ENCODE peak calls at places on chromosomes 16 and 17, in seven cellular contexts. One of them, this sample, is unnamed. For H3K4me1, the result is how much of the 10 kb centered on the place peaks cover.

GRCh38 chr17:50532452-50533024 is at the start of gene EPN3:
- DNase-seq in breast epithelium: peak
- DNase-seq in IMR-90: no peak
- DNase-seq in A549: no peak
- DNase-seq in thyroid gland: peak
- DNase-seq in body of pancreas: peak
- DNase-seq in ovary: peak
- DNase-seq in this sample: peak

GRCh38 chr16:29148867-29149272 is 164.0 kb downstream of the LAT start:
- DNase-seq in breast epithelium: no peak
- DNase-seq in IMR-90: no peak
- DNase-seq in A549: no peak
- DNase-seq in thyroid gland: no peak
- DNase-seq in body of pancreas: no peak
- DNase-seq in ovary: peak
- DNase-seq in this sample: no peak

GRCh38 chr17:1601571-1601970 is 27.1 kb downstream of the SLC43A2 start:
- DNase-seq in breast epithelium: no peak
- DNase-seq in IMR-90: no peak
- DNase-seq in A549: no peak
- DNase-seq in thyroid gland: no peak
- DNase-seq in body of pancreas: no peak
- DNase-seq in ovary: no peak
- DNase-seq in this sample: no peak

GRCh38 chr16:84844561-84845495 is 25.0 kb downstream of the CRISPLD2 start:
- DNase-seq in breast epithelium: no peak
- DNase-seq in IMR-90: no peak
- DNase-seq in A549: no peak
- DNase-seq in thyroid gland: no peak
- DNase-seq in body of pancreas: no peak
- DNase-seq in ovary: no peak
- DNase-seq in this sample: no peak

GRCh38 chr17:51050291-51051033 is 70.2 kb downstream of the SPAG9 start:
- DNase-seq in breast epithelium: no peak
- DNase-seq in IMR-90: no peak
- DNase-seq in A549: no peak
- DNase-seq in thyroid gland: no peak
- DNase-seq in body of pancreas: no peak
- DNase-seq in ovary: no peak
- DNase-seq in this sample: no peak

GRCh38 chr16:71479420-71479819 is 9.7 kb downstream of the ZNF19 start:
- DNase-seq in breast epithelium: no peak
- DNase-seq in IMR-90: peak
- DNase-seq in A549: no peak
- DNase-seq in thyroid gland: no peak
- DNase-seq in body of pancreas: no peak
- DNase-seq in ovary: no peak
- DNase-seq in this sample: no peak

GRCh38 chr16:66899310-66899944 is 19.1 kb downstream of the PDP2 start:
- DNase-seq in breast epithelium: no peak
- DNase-seq in IMR-90: peak
- DNase-seq in A549: no peak
- DNase-seq in thyroid gland: peak
- DNase-seq in body of pancreas: no peak
- DNase-seq in ovary: peak
- DNase-seq in this sample: no peak

GRCh38 chr16:85625053-85625452 is 11.9 kb downstream of the GSE1 start:
- DNase-seq in breast epithelium: no peak
- DNase-seq in IMR-90: no peak
- DNase-seq in A549: no peak
- DNase-seq in thyroid gland: no peak
- DNase-seq in body of pancreas: no peak
- DNase-seq in ovary: no peak
- DNase-seq in this sample: no peak

GRCh38 chr16:87498324-87499188 is 5.7 kb upstream of the ZCCHC14 start:
- DNase-seq in breast epithelium: no peak
- DNase-seq in IMR-90: no peak
- DNase-seq in A549: no peak
- DNase-seq in thyroid gland: no peak
- DNase-seq in body of pancreas: no peak
- DNase-seq in ovary: no peak
- DNase-seq in this sample: no peak

DNA sequence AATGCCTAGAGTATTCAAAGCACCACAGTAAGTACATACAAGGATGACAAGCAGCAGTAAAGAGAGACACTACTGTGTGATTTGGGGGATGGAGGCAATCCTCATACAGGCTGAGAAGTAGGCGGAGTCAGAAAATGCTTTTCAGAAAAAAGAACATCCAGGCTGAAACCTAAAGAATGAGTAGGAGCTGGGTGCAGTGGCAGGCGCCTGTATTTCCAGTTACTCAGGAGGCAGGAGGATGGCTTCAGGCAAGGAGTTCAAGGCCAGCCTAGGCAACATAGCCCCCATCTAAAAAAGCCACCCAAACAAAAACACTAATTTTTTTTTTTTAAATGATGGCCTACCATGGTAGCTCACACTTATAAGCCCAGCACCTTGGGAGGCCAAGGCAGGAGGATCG is 10.3 kb downstream of the KANSL1 start:
- DNase-seq in breast epithelium: no peak
- DNase-seq in IMR-90: no peak
- DNase-seq in A549: no peak
- DNase-seq in thyroid gland: no peak
- DNase-seq in body of pancreas: no peak
- DNase-seq in ovary: no peak
- DNase-seq in this sample: no peak
- H3K4me1 ChIP-seq in breast epithelium: under half
- H3K4me1 ChIP-seq in IMR-90: under half
- H3K4me1 ChIP-seq in A549: half or more
- H3K4me1 ChIP-seq in thyroid gland: half or more
- H3K4me1 ChIP-seq in body of pancreas: half or more
- H3K4me1 ChIP-seq in ovary: under half
- H3K4me1 ChIP-seq in this sample: under half

GRCh38 chr17:73248532-73248931 is 13.1 kb downstream of the CPSF4L start:
- DNase-seq in breast epithelium: no peak
- DNase-seq in IMR-90: no peak
- DNase-seq in A549: no peak
- DNase-seq in thyroid gland: peak
- DNase-seq in body of pancreas: no peak
- DNase-seq in ovary: no peak
- DNase-seq in this sample: no peak

GRCh38 chr17:73251871-73252270 is 9.8 kb downstream of the CPSF4L start:
- DNase-seq in breast epithelium: no peak
- DNase-seq in IMR-90: no peak
- DNase-seq in A549: no peak
- DNase-seq in thyroid gland: no peak
- DNase-seq in body of pancreas: no peak
- DNase-seq in ovary: no peak
- DNase-seq in this sample: no peak

GRCh38 chr17:73249700-73250099 is 12.0 kb downstream of the CPSF4L start:
- DNase-seq in breast epithelium: no peak
- DNase-seq in IMR-90: no peak
- DNase-seq in A549: no peak
- DNase-seq in thyroid gland: no peak
- DNase-seq in body of pancreas: no peak
- DNase-seq in ovary: no peak
- DNase-seq in this sample: no peak

GRCh38 chr17:73247728-73248127 is 14.0 kb downstream of the CPSF4L start:
- DNase-seq in breast epithelium: no peak
- DNase-seq in IMR-90: peak
- DNase-seq in A549: no peak
- DNase-seq in thyroid gland: no peak
- DNase-seq in body of pancreas: no peak
- DNase-seq in ovary: no peak
- DNase-seq in this sample: no peak

DNA sequence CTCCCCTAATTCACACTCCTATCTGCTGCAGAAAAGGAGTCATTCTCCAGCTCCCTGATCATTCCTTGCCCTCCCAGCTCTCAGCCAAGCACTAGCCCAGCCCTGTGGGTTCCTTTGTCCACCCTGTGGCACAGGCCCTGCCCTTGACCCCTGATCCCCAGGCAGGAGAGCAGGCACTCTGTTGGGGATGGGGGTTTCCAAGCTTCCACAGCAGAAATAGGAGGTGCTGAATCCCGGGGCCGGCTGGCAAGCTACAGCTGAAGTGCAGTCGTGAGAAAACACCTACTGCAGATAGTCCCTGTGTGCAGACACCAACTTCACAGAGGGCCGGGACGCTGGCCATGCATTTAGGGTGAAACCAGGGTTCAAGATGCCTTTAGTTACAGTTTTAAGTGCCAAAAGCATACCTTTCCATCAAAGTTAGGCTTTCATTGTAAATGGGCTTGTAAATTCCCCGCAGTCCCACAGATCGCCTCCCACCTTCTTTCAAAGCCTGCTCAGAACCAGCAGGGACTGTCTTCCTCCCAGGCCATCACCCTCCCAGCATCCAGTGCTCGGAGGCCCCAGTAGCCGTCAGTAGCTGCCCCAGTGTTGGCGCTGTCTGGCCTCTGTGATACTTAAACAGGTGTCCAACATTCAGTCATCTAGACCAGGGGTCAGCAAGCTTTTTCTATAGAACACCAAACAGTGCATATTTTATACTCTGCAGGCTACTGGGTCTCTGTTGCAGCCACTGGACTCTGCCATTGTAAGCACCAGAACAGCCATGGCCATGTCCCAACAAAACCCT is 10.6 kb downstream of the CPSF4L start:
- DNase-seq in breast epithelium: no peak
- DNase-seq in IMR-90: no peak
- DNase-seq in A549: no peak
- DNase-seq in thyroid gland: no peak
- DNase-seq in body of pancreas: no peak
- DNase-seq in ovary: no peak
- DNase-seq in this sample: no peak
- TF ChIP-seq POLR2A in breast epithelium: no peak
- TF ChIP-seq POLR2A in IMR-90: no peak
- TF ChIP-seq POLR2A in A549: no peak
- TF ChIP-seq POLR2A in thyroid gland: no peak
- TF ChIP-seq POLR2A in body of pancreas: no peak
- TF ChIP-seq POLR2A in ovary: no peak
- TF ChIP-seq POLR2A in this sample: no peak

DNA sequence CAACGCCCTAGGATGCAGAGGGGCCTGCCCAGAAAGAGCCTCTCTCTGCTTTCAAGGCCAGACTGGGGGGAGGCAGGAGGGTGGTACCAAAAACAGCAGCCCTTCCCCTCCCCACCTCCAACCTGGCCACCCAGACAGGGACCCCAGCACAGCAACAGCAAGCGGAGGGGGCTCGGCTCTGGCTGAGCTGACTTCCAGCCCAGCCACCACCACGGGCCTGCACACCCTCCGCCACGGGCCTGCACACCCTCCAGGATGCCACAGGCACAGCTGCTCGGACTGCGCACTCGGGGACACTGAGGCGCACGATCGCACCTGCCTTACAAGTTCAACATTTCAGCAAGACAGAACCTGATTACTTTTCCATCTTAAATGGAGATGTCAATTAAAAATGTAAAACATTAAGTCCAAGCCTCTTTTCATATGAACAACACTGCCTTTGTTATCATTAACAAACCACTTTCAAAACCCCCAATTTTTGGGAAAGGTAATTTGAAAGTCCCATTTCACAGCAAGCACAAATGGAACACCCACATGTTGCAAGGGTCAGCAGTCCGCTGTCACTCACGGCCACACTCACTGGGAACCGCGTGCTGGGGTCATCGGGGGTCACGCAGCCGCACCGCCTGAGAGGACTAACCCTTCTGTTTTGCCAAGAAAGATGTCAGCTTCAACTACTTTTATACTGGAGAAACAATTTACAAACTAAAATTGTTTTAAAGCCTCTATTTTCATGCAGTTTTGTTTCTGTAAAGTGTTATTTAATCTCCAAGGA is 76.4 kb downstream of the ANKRD11 start:
- DNase-seq in breast epithelium: no peak
- DNase-seq in IMR-90: no peak
- DNase-seq in A549: no peak
- DNase-seq in thyroid gland: no peak
- DNase-seq in body of pancreas: no peak
- DNase-seq in ovary: no peak
- DNase-seq in this sample: no peak
- H3K4me1 ChIP-seq in breast epithelium: under half
- H3K4me1 ChIP-seq in IMR-90: under half
- H3K4me1 ChIP-seq in A549: half or more
- H3K4me1 ChIP-seq in thyroid gland: half or more
- H3K4me1 ChIP-seq in body of pancreas: half or more
- H3K4me1 ChIP-seq in ovary: under half
- H3K4me1 ChIP-seq in this sample: half or more

GRCh38 chr17:21376835-21377690 is 906 bp downstream of the KCNJ12 start:
- DNase-seq in breast epithelium: no peak
- DNase-seq in IMR-90: peak
- DNase-seq in A549: peak
- DNase-seq in thyroid gland: peak
- DNase-seq in body of pancreas: no peak
- DNase-seq in ovary: no peak
- DNase-seq in this sample: no peak

GRCh38 chr17:21376585-21376834 is 353 bp downstream of the KCNJ12 start:
- DNase-seq in breast epithelium: no peak
- DNase-seq in IMR-90: no peak
- DNase-seq in A549: no peak
- DNase-seq in thyroid gland: no peak
- DNase-seq in body of pancreas: no peak
- DNase-seq in ovary: no peak
- DNase-seq in this sample: no peak

GRCh38 chr17:21374455-21375161 is 1.5 kb upstream of the KCNJ12 start:
- DNase-seq in breast epithelium: no peak
- DNase-seq in IMR-90: no peak
- DNase-seq in A549: no peak
- DNase-seq in thyroid gland: no peak
- DNase-seq in body of pancreas: no peak
- DNase-seq in ovary: no peak
- DNase-seq in this sample: no peak

GRCh38 chr17:21375162-21375560 is 996 bp upstream of the KCNJ12 start:
- DNase-seq in breast epithelium: no peak
- DNase-seq in IMR-90: no peak
- DNase-seq in A549: no peak
- DNase-seq in thyroid gland: no peak
- DNase-seq in body of pancreas: no peak
- DNase-seq in ovary: no peak
- DNase-seq in this sample: no peak

DNA sequence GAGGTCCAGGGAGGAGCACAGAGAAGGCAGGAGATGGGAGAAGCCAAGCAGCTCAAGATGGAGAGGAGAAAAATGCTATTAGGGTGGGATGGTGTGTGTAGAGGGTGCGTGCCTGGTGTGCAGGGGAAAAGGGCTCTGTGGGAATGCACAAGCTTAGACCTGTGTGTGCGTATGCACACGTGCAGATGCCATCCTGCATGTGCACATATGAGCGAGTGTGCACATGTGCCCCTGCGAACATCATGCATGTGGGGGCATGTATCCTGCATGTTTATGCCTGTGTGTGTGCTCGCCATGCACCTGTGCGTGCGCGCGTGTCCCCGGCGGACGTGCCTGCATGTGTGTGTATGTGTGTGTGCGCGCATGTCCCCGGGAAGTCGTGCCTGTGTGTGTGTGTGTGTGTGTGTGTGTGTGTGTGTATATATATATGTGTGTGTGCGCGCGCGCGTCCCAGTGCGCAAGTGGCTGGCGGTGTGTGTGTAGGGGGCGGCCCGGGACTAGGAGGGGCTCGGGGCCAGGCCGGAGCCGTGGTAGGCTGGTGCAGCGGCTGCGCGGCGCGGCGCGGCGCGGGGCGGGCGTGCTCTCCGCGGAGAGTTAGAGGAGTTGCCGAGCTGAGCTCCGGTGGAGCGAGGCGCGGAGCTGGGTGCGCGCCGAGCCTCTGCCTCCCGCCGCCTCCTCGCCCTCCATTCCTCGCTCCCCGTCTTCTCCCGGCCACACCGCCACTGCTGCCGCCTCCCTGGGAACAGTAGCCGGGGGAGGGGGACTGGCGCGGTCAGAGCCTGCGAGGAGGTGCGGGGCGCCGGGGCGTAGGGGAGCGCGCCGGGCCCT is at the start of gene KCNJ12:
- DNase-seq in breast epithelium: no peak
- DNase-seq in IMR-90: no peak
- DNase-seq in A549: no peak
- DNase-seq in thyroid gland: peak
- DNase-seq in body of pancreas: no peak
- DNase-seq in ovary: no peak
- DNase-seq in this sample: peak
- TF ChIP-seq POLR2A in breast epithelium: no peak
- TF ChIP-seq POLR2A in IMR-90: no peak
- TF ChIP-seq POLR2A in A549: peak
- TF ChIP-seq POLR2A in thyroid gland: no peak
- TF ChIP-seq POLR2A in body of pancreas: no peak
- TF ChIP-seq POLR2A in ovary: no peak
- TF ChIP-seq POLR2A in this sample: no peak

This sample was measured in adrenal gland.